ENCODE peak calls at places on chromosomes 5 and 9, in ten cellular contexts. M is A172; K is G401; S is stimulated activated CD4-positive, alpha-beta T cell treated with anti-CD3 and anti-CD28 coated beads, TNF-alpha, amount 100 ng/mL, for 48 hours; X is NCI-H2081; L is mesenchymal stem cell; N is activated T-cell treated with anti-CD3 and anti-CD28 coated beads, Interleukin-2, amount 50 U/mL, for 24 hours; Q is activated CD4-positive, alpha-beta T cell treated with anti-CD3 and anti-CD28 coated beads, Interleukin-2, amount 10 ng/mL, durations not matched to agents 7 days and 5 days; P is psoas muscle; B is activated naive CD4-positive, alpha-beta T cell treated with Interleukin-2 at 50 U/mL for 16 hours. C is an unnamed sample.
A peak's percentile ranks its signal among the peaks of the same experiment; 100 is the strongest.

GRCh38 chr5:24472518-24472917 is 172.3 kb downstream of the CDH10 start:
- DNase-seq in P (no peak), K (no peak), Q (no peak), M (no peak), B (no peak), N (no peak), S (no peak), L (no peak), X (no peak), C (no peak)

GRCh38 chr5:127561254-127561653 is 43.8 kb downstream of the PRRC1 start:
- DNase-seq in N (no peak), M (peak; percentile 43), B (no peak), S (no peak), K (no peak), Q (no peak), L (peak; percentile 65), P (no peak), X (no peak), C (no peak)

GRCh38 chr5:80960531-80961375 is 590 bp downstream of the RASGRF2 start:
- DNase-seq in M (no peak), B (peak; percentile 44), L (peak; percentile 77), X (no peak), K (no peak), Q (peak; percentile 42), N (peak; percentile 77), P (no peak), S (peak; percentile 27), C (no peak)

GRCh38 chr9:61669352-61669751 is 479.5 kb downstream of the SPATA31A7 start:
- DNase-seq in P (no peak), K (no peak), B (no peak), M (no peak), S (no peak), N (no peak), Q (no peak), L (no peak), X (no peak), C (no peak)

GRCh38 chr5:991472-992267 is 16.9 kb upstream of the NKD2 start:
- DNase-seq in S (no peak), M (no peak), B (no peak), P (peak; percentile 39), N (no peak), Q (no peak), L (no peak), K (no peak), X (no peak), C (no peak)

GRCh38 chr5:57324888-57325287 is 151.0 kb downstream of the GPBP1 start:
- DNase-seq in S (no peak), K (no peak), P (no peak), X (no peak), L (no peak), M (no peak), N (no peak), Q (no peak), B (no peak), C (no peak)

GRCh38 chr5:121500262-121500792 is 351.4 kb upstream of the FTMT start:
- DNase-seq in Q (no peak), P (no peak), M (no peak), S (no peak), K (no peak), B (no peak), L (no peak), N (no peak), X (no peak), C (no peak)

GRCh38 chr9:125425176-125425897 is 163.7 kb downstream of the GAPVD1 start:
- DNase-seq in N (no peak), K (no peak), L (no peak), P (no peak), Q (no peak), X (no peak), M (no peak), B (no peak), S (no peak), C (no peak)

GRCh38 chr5:16916262-16916878 is 19.7 kb downstream of the MYO10 start:
- DNase-seq in L (peak; percentile 75), B (no peak), S (no peak), P (no peak), M (peak; percentile 95), X (no peak), Q (no peak), K (no peak), N (no peak), C (no peak)